ENCODE peak calls at places on chromosomes 13 and 19, in nine cellular contexts. One of them, this sample, is unnamed.

GRCh38 chr19:35760711-35761349 is 2.9 kb downstream of the PROSER3 start:
- DNase-seq in omental fat pad: no peak
- DNase-seq in CD8-positive, alpha-beta T cell: no peak
- DNase-seq in Ammon's horn: no peak
- DNase-seq in hippocampal formation: no peak
- DNase-seq in C1 segment of cervical spinal cord: no peak
- DNase-seq in astrocyte of the hippocampus: no peak
- DNase-seq in heart right ventricle: no peak
- DNase-seq in BE2C: no peak
- DNase-seq in this sample: no peak

GRCh38 chr19:43570174-43570791 is 5.0 kb downstream of the XRCC1 start:
- DNase-seq in omental fat pad: no peak
- DNase-seq in CD8-positive, alpha-beta T cell: no peak
- DNase-seq in Ammon's horn: no peak
- DNase-seq in hippocampal formation: no peak
- DNase-seq in C1 segment of cervical spinal cord: no peak
- DNase-seq in astrocyte of the hippocampus: no peak
- DNase-seq in heart right ventricle: no peak
- DNase-seq in BE2C: no peak
- DNase-seq in this sample: no peak

GRCh38 chr19:11931051-11931450 is 6.1 kb downstream of the ZNF700 start:
- DNase-seq in omental fat pad: no peak
- DNase-seq in CD8-positive, alpha-beta T cell: no peak
- DNase-seq in Ammon's horn: peak
- DNase-seq in hippocampal formation: no peak
- DNase-seq in C1 segment of cervical spinal cord: no peak
- DNase-seq in astrocyte of the hippocampus: no peak
- DNase-seq in heart right ventricle: no peak
- DNase-seq in BE2C: no peak
- DNase-seq in this sample: peak

GRCh38 chr13:40787062-40787461 is 2.3 kb upstream of the SLC25A15 start:
- DNase-seq in omental fat pad: no peak
- DNase-seq in CD8-positive, alpha-beta T cell: no peak
- DNase-seq in Ammon's horn: no peak
- DNase-seq in hippocampal formation: no peak
- DNase-seq in C1 segment of cervical spinal cord: no peak
- DNase-seq in astrocyte of the hippocampus: peak
- DNase-seq in heart right ventricle: no peak
- DNase-seq in BE2C: no peak
- DNase-seq in this sample: no peak

GRCh38 chr13:48006396-48006795 is 5.3 kb upstream of the SUCLA2 start:
- DNase-seq in omental fat pad: no peak
- DNase-seq in CD8-positive, alpha-beta T cell: no peak
- DNase-seq in Ammon's horn: no peak
- DNase-seq in hippocampal formation: no peak
- DNase-seq in C1 segment of cervical spinal cord: no peak
- DNase-seq in astrocyte of the hippocampus: peak
- DNase-seq in heart right ventricle: no peak
- DNase-seq in BE2C: no peak
- DNase-seq in this sample: no peak

GRCh38 chr13:98483636-98484288 is 93.1 kb downstream of the STK24 start:
- DNase-seq in omental fat pad: no peak
- DNase-seq in CD8-positive, alpha-beta T cell: no peak
- DNase-seq in Ammon's horn: no peak
- DNase-seq in hippocampal formation: no peak
- DNase-seq in C1 segment of cervical spinal cord: no peak
- DNase-seq in astrocyte of the hippocampus: no peak
- DNase-seq in heart right ventricle: no peak
- DNase-seq in BE2C: no peak
- DNase-seq in this sample: no peak

GRCh38 chr19:18908917-18909619 is 10.1 kb downstream of the COPE start:
- DNase-seq in omental fat pad: no peak
- DNase-seq in CD8-positive, alpha-beta T cell: no peak
- DNase-seq in Ammon's horn: peak
- DNase-seq in hippocampal formation: no peak
- DNase-seq in C1 segment of cervical spinal cord: peak
- DNase-seq in astrocyte of the hippocampus: no peak
- DNase-seq in heart right ventricle: no peak
- DNase-seq in BE2C: no peak
- DNase-seq in this sample: no peak

GRCh38 chr13:74114202-74114601 is 20.0 kb downstream of the KLF12 start:
- DNase-seq in omental fat pad: no peak
- DNase-seq in CD8-positive, alpha-beta T cell: no peak
- DNase-seq in Ammon's horn: no peak
- DNase-seq in hippocampal formation: no peak
- DNase-seq in C1 segment of cervical spinal cord: no peak
- DNase-seq in astrocyte of the hippocampus: peak
- DNase-seq in heart right ventricle: no peak
- DNase-seq in BE2C: no peak
- DNase-seq in this sample: no peak

GRCh38 chr13:110525328-110526319 is 35.9 kb downstream of the RAB20 start:
- DNase-seq in omental fat pad: no peak
- DNase-seq in CD8-positive, alpha-beta T cell: no peak
- DNase-seq in Ammon's horn: no peak
- DNase-seq in hippocampal formation: no peak
- DNase-seq in C1 segment of cervical spinal cord: no peak
- DNase-seq in astrocyte of the hippocampus: no peak
- DNase-seq in heart right ventricle: peak
- DNase-seq in BE2C: no peak
- DNase-seq in this sample: no peak

GRCh38 chr13:65724261-65724660 is 1505.9 kb downstream of the PCDH9 start:
- DNase-seq in omental fat pad: no peak
- DNase-seq in CD8-positive, alpha-beta T cell: no peak
- DNase-seq in Ammon's horn: no peak
- DNase-seq in hippocampal formation: no peak
- DNase-seq in C1 segment of cervical spinal cord: no peak
- DNase-seq in astrocyte of the hippocampus: peak
- DNase-seq in heart right ventricle: no peak
- DNase-seq in BE2C: no peak
- DNase-seq in this sample: no peak

GRCh38 chr19:44905437-44906160 is at the start of gene APOE:
- DNase-seq in omental fat pad: no peak
- DNase-seq in CD8-positive, alpha-beta T cell: no peak
- DNase-seq in Ammon's horn: peak
- DNase-seq in hippocampal formation: peak
- DNase-seq in C1 segment of cervical spinal cord: peak
- DNase-seq in astrocyte of the hippocampus: peak
- DNase-seq in heart right ventricle: no peak
- DNase-seq in BE2C: no peak
- DNase-seq in this sample: no peak

GRCh38 chr19:2027361-2027760 is 11.8 kb upstream of the BTBD2 start:
- DNase-seq in omental fat pad: no peak
- DNase-seq in CD8-positive, alpha-beta T cell: no peak
- DNase-seq in Ammon's horn: no peak
- DNase-seq in hippocampal formation: no peak
- DNase-seq in C1 segment of cervical spinal cord: no peak
- DNase-seq in astrocyte of the hippocampus: peak
- DNase-seq in heart right ventricle: no peak
- DNase-seq in BE2C: no peak
- DNase-seq in this sample: no peak

GRCh38 chr13:51816604-51817254 is 12.8 kb upstream of the DHRS12 start:
- DNase-seq in omental fat pad: no peak
- DNase-seq in CD8-positive, alpha-beta T cell: no peak
- DNase-seq in Ammon's horn: no peak
- DNase-seq in hippocampal formation: no peak
- DNase-seq in C1 segment of cervical spinal cord: no peak
- DNase-seq in astrocyte of the hippocampus: no peak
- DNase-seq in heart right ventricle: no peak
- DNase-seq in BE2C: no peak
- DNase-seq in this sample: no peak

GRCh38 chr13:45122941-45123340 is 2.6 kb downstream of the GTF2F2 start:
- DNase-seq in omental fat pad: no peak
- DNase-seq in CD8-positive, alpha-beta T cell: no peak
- DNase-seq in Ammon's horn: no peak
- DNase-seq in hippocampal formation: no peak
- DNase-seq in C1 segment of cervical spinal cord: no peak
- DNase-seq in astrocyte of the hippocampus: no peak
- DNase-seq in heart right ventricle: no peak
- DNase-seq in BE2C: no peak
- DNase-seq in this sample: no peak

GRCh38 chr19:19661675-19662251 is 1.7 kb downstream of the ATP13A1 start:
- DNase-seq in omental fat pad: no peak
- DNase-seq in CD8-positive, alpha-beta T cell: no peak
- DNase-seq in Ammon's horn: peak
- DNase-seq in hippocampal formation: no peak
- DNase-seq in C1 segment of cervical spinal cord: no peak
- DNase-seq in astrocyte of the hippocampus: no peak
- DNase-seq in heart right ventricle: no peak
- DNase-seq in BE2C: no peak
- DNase-seq in this sample: no peak

GRCh38 chr19:18644144-18645034 is 7.6 kb downstream of the KLHL26 start:
- DNase-seq in omental fat pad: no peak
- DNase-seq in CD8-positive, alpha-beta T cell: no peak
- DNase-seq in Ammon's horn: peak
- DNase-seq in hippocampal formation: no peak
- DNase-seq in C1 segment of cervical spinal cord: peak
- DNase-seq in astrocyte of the hippocampus: no peak
- DNase-seq in heart right ventricle: no peak
- DNase-seq in BE2C: no peak
- DNase-seq in this sample: no peak

GRCh38 chr13:32838985-32839384 is 177.2 kb upstream of the KL start:
- DNase-seq in omental fat pad: no peak
- DNase-seq in CD8-positive, alpha-beta T cell: no peak
- DNase-seq in Ammon's horn: no peak
- DNase-seq in hippocampal formation: no peak
- DNase-seq in C1 segment of cervical spinal cord: no peak
- DNase-seq in astrocyte of the hippocampus: no peak
- DNase-seq in heart right ventricle: no peak
- DNase-seq in BE2C: no peak
- DNase-seq in this sample: no peak

GRCh38 chr13:104832265-104832664 is 1703.2 kb downstream of the EFNB2 start:
- DNase-seq in omental fat pad: no peak
- DNase-seq in CD8-positive, alpha-beta T cell: no peak
- DNase-seq in Ammon's horn: no peak
- DNase-seq in hippocampal formation: no peak
- DNase-seq in C1 segment of cervical spinal cord: no peak
- DNase-seq in astrocyte of the hippocampus: no peak
- DNase-seq in heart right ventricle: no peak
- DNase-seq in BE2C: no peak
- DNase-seq in this sample: no peak